ENCODE peak calls at places on chromosome 13, in seven cellular contexts. One of them, this sample, is unnamed.

GRCh38 chr13:89749888-89750287 is 1597.6 kb upstream of the MIR17HG start:
- DNase-seq in skeletal muscle cell: no peak
- DNase-seq in gastrocnemius medialis: no peak
- DNase-seq in mucosa of descending colon: no peak
- DNase-seq in CD8-positive, alpha-beta T cell: no peak
- DNase-seq in IMR-90: no peak
- DNase-seq in lower leg skin: no peak
- DNase-seq in this sample: no peak

GRCh38 chr13:52345048-52345447 is 60.9 kb downstream of the THSD1 start:
- DNase-seq in skeletal muscle cell: peak; percentile 22
- DNase-seq in gastrocnemius medialis: no peak
- DNase-seq in mucosa of descending colon: no peak
- DNase-seq in CD8-positive, alpha-beta T cell: no peak
- DNase-seq in IMR-90: peak; percentile 47
- DNase-seq in lower leg skin: no peak
- DNase-seq in this sample: no peak

GRCh38 chr13:111429064-111429558 is 108.7 kb downstream of the TEX29 start:
- DNase-seq in skeletal muscle cell: no peak
- DNase-seq in gastrocnemius medialis: no peak
- DNase-seq in mucosa of descending colon: no peak
- DNase-seq in CD8-positive, alpha-beta T cell: peak; percentile 4
- DNase-seq in IMR-90: peak; percentile 18
- DNase-seq in lower leg skin: no peak
- DNase-seq in this sample: peak; percentile 17

GRCh38 chr13:23848639-23849282 is 40.4 kb downstream of the MIPEP start:
- DNase-seq in skeletal muscle cell: no peak
- DNase-seq in gastrocnemius medialis: no peak
- DNase-seq in mucosa of descending colon: no peak
- DNase-seq in CD8-positive, alpha-beta T cell: no peak
- DNase-seq in IMR-90: no peak
- DNase-seq in lower leg skin: no peak
- DNase-seq in this sample: no peak

GRCh38 chr13:30340367-30341184 is 33.2 kb upstream of the KATNAL1 start:
- DNase-seq in skeletal muscle cell: peak; percentile 83
- DNase-seq in gastrocnemius medialis: peak; percentile 83
- DNase-seq in mucosa of descending colon: peak; percentile 54
- DNase-seq in CD8-positive, alpha-beta T cell: no peak
- DNase-seq in IMR-90: peak; percentile 89
- DNase-seq in lower leg skin: peak; percentile 92
- DNase-seq in this sample: peak; percentile 26

GRCh38 chr13:108156749-108157148 is 58.6 kb downstream of the LIG4 start:
- DNase-seq in skeletal muscle cell: no peak
- DNase-seq in gastrocnemius medialis: no peak
- DNase-seq in mucosa of descending colon: no peak
- DNase-seq in CD8-positive, alpha-beta T cell: no peak
- DNase-seq in IMR-90: no peak
- DNase-seq in lower leg skin: no peak
- DNase-seq in this sample: no peak

GRCh38 chr13:65856464-65856863 is 1373.7 kb downstream of the PCDH9 start:
- DNase-seq in skeletal muscle cell: peak; percentile 66
- DNase-seq in gastrocnemius medialis: no peak
- DNase-seq in mucosa of descending colon: no peak
- DNase-seq in CD8-positive, alpha-beta T cell: no peak
- DNase-seq in IMR-90: peak; percentile 80
- DNase-seq in lower leg skin: no peak
- DNase-seq in this sample: peak; percentile 12

GRCh38 chr13:22801402-22802003 is 379.3 kb upstream of the SGCG start:
- DNase-seq in skeletal muscle cell: no peak
- DNase-seq in gastrocnemius medialis: no peak
- DNase-seq in mucosa of descending colon: no peak
- DNase-seq in CD8-positive, alpha-beta T cell: no peak
- DNase-seq in IMR-90: peak; percentile 5
- DNase-seq in lower leg skin: no peak
- DNase-seq in this sample: no peak

GRCh38 chr13:79900356-79900755 is 419.4 kb downstream of the NDFIP2 start:
- DNase-seq in skeletal muscle cell: no peak
- DNase-seq in gastrocnemius medialis: no peak
- DNase-seq in mucosa of descending colon: no peak
- DNase-seq in CD8-positive, alpha-beta T cell: no peak
- DNase-seq in IMR-90: no peak
- DNase-seq in lower leg skin: no peak
- DNase-seq in this sample: no peak

GRCh38 chr13:79898996-79899395 is 418.0 kb downstream of the NDFIP2 start:
- DNase-seq in skeletal muscle cell: no peak
- DNase-seq in gastrocnemius medialis: no peak
- DNase-seq in mucosa of descending colon: no peak
- DNase-seq in CD8-positive, alpha-beta T cell: no peak
- DNase-seq in IMR-90: peak; percentile 54
- DNase-seq in lower leg skin: no peak
- DNase-seq in this sample: no peak

GRCh38 chr13:79904581-79904980 is 423.6 kb downstream of the NDFIP2 start:
- DNase-seq in skeletal muscle cell: no peak
- DNase-seq in gastrocnemius medialis: no peak
- DNase-seq in mucosa of descending colon: no peak
- DNase-seq in CD8-positive, alpha-beta T cell: no peak
- DNase-seq in IMR-90: peak; percentile 8
- DNase-seq in lower leg skin: no peak
- DNase-seq in this sample: no peak

GRCh38 chr13:79898202-79898826 is 417.4 kb downstream of the NDFIP2 start:
- DNase-seq in skeletal muscle cell: no peak
- DNase-seq in gastrocnemius medialis: peak; percentile 27
- DNase-seq in mucosa of descending colon: no peak
- DNase-seq in CD8-positive, alpha-beta T cell: no peak
- DNase-seq in IMR-90: no peak
- DNase-seq in lower leg skin: no peak
- DNase-seq in this sample: no peak

DNA sequence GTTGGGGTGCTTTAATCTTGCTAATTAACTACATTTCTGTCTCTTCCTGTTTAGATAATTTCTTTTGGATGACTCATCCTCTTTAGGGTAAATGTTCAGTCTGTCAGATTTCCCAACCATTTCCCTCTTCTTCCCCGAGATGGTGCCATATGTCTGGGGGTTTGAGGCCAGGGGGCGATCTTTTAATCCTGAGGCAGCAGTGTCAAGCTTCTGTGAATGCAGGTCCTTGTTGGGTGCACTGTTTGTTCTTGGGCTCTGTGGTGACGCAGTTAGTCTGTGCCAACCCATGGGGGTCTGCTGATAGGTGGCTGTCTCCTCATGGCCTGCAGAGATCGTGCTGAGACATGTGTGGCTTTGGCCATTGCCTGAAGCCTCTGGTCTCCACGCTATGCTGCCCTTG is 420.4 kb downstream of the NDFIP2 start:
- DNase-seq in skeletal muscle cell: no peak
- DNase-seq in gastrocnemius medialis: no peak
- DNase-seq in mucosa of descending colon: no peak
- DNase-seq in CD8-positive, alpha-beta T cell: no peak
- DNase-seq in IMR-90: peak; percentile 13
- DNase-seq in lower leg skin: no peak
- DNase-seq in this sample: no peak
- H3K4me3 ChIP-seq in skeletal muscle cell: no peak overlapping the region
- H3K4me3 ChIP-seq in gastrocnemius medialis: no peak overlapping the region
- H3K4me3 ChIP-seq in mucosa of descending colon: no peak overlapping the region
- H3K4me3 ChIP-seq in CD8-positive, alpha-beta T cell: no peak overlapping the region
- H3K4me3 ChIP-seq in IMR-90: no peak overlapping the region
- H3K4me3 ChIP-seq in lower leg skin: no peak overlapping the region
- H3K4me3 ChIP-seq in this sample: no peak overlapping the region

GRCh38 chr13:71856548-71856947 is 10.5 kb downstream of the DACH1 start:
- DNase-seq in skeletal muscle cell: no peak
- DNase-seq in gastrocnemius medialis: no peak
- DNase-seq in mucosa of descending colon: no peak
- DNase-seq in CD8-positive, alpha-beta T cell: no peak
- DNase-seq in IMR-90: no peak
- DNase-seq in lower leg skin: no peak
- DNase-seq in this sample: no peak

GRCh38 chr13:71860547-71861131 is 6.4 kb downstream of the DACH1 start:
- DNase-seq in skeletal muscle cell: no peak
- DNase-seq in gastrocnemius medialis: no peak
- DNase-seq in mucosa of descending colon: no peak
- DNase-seq in CD8-positive, alpha-beta T cell: no peak
- DNase-seq in IMR-90: no peak
- DNase-seq in lower leg skin: no peak
- DNase-seq in this sample: no peak

GRCh38 chr13:71861769-71862168 is 5.2 kb downstream of the DACH1 start:
- DNase-seq in skeletal muscle cell: no peak
- DNase-seq in gastrocnemius medialis: no peak
- DNase-seq in mucosa of descending colon: no peak
- DNase-seq in CD8-positive, alpha-beta T cell: no peak
- DNase-seq in IMR-90: no peak
- DNase-seq in lower leg skin: no peak
- DNase-seq in this sample: no peak

GRCh38 chr13:71854401-71854800 is 12.6 kb downstream of the DACH1 start:
- DNase-seq in skeletal muscle cell: no peak
- DNase-seq in gastrocnemius medialis: no peak
- DNase-seq in mucosa of descending colon: no peak
- DNase-seq in CD8-positive, alpha-beta T cell: no peak
- DNase-seq in IMR-90: no peak
- DNase-seq in lower leg skin: no peak
- DNase-seq in this sample: no peak

GRCh38 chr13:71858647-71859046 is 8.4 kb downstream of the DACH1 start:
- DNase-seq in skeletal muscle cell: no peak
- DNase-seq in gastrocnemius medialis: no peak
- DNase-seq in mucosa of descending colon: no peak
- DNase-seq in CD8-positive, alpha-beta T cell: no peak
- DNase-seq in IMR-90: no peak
- DNase-seq in lower leg skin: no peak
- DNase-seq in this sample: no peak
- H3K4me3 ChIP-seq in skeletal muscle cell: no peak overlapping the region
- H3K4me3 ChIP-seq in gastrocnemius medialis: no peak overlapping the region
- H3K4me3 ChIP-seq in mucosa of descending colon: no peak overlapping the region
- H3K4me3 ChIP-seq in CD8-positive, alpha-beta T cell: no peak overlapping the region
- H3K4me3 ChIP-seq in IMR-90: no peak overlapping the region
- H3K4me3 ChIP-seq in lower leg skin: no peak overlapping the region
- H3K4me3 ChIP-seq in this sample: no peak overlapping the region

GRCh38 chr13:94123543-94123942 is 355.9 kb downstream of the DCT start:
- DNase-seq in skeletal muscle cell: no peak
- DNase-seq in gastrocnemius medialis: no peak
- DNase-seq in mucosa of descending colon: no peak
- DNase-seq in CD8-positive, alpha-beta T cell: no peak
- DNase-seq in IMR-90: no peak
- DNase-seq in lower leg skin: no peak
- DNase-seq in this sample: no peak
- H3K4me3 ChIP-seq in skeletal muscle cell: no peak overlapping the region
- H3K4me3 ChIP-seq in gastrocnemius medialis: no peak overlapping the region
- H3K4me3 ChIP-seq in mucosa of descending colon: no peak overlapping the region
- H3K4me3 ChIP-seq in CD8-positive, alpha-beta T cell: no peak overlapping the region
- H3K4me3 ChIP-seq in IMR-90: no peak overlapping the region
- H3K4me3 ChIP-seq in lower leg skin: no peak overlapping the region
- H3K4me3 ChIP-seq in this sample: no peak overlapping the region

DNA sequence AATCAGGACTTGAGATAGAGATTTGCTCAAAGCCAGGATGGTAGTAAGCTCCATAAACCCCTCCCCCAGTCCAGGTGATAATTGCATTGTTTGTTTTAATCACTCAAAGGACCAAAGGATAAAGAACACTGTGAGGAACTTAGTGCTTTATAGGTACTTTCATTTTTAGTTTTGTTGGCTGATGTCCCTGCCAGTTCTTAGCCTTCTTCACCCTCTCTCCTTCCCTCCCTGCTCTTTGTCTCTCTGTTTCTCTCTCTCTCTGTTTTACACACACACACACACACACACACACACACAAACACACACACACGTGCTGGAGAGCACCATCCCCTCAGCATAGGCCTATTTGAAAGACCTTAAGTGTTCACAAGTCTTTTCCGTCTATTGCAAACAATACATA is 5.2 kb downstream of the FRY start:
- DNase-seq in skeletal muscle cell: no peak
- DNase-seq in gastrocnemius medialis: no peak
- DNase-seq in mucosa of descending colon: no peak
- DNase-seq in CD8-positive, alpha-beta T cell: no peak
- DNase-seq in IMR-90: no peak
- DNase-seq in lower leg skin: no peak
- DNase-seq in this sample: no peak
- H3K4me3 ChIP-seq in skeletal muscle cell: no peak overlapping the region
- H3K4me3 ChIP-seq in gastrocnemius medialis: no peak overlapping the region
- H3K4me3 ChIP-seq in mucosa of descending colon: no peak overlapping the region
- H3K4me3 ChIP-seq in CD8-positive, alpha-beta T cell: no peak overlapping the region
- H3K4me3 ChIP-seq in IMR-90: no peak overlapping the region
- H3K4me3 ChIP-seq in lower leg skin: no peak overlapping the region
- H3K4me3 ChIP-seq in this sample: no peak overlapping the region

GRCh38 chr13:99332456-99332855 is 25.3 kb upstream of the GPR183 start:
- DNase-seq in skeletal muscle cell: no peak
- DNase-seq in gastrocnemius medialis: peak; percentile 52
- DNase-seq in mucosa of descending colon: no peak
- DNase-seq in CD8-positive, alpha-beta T cell: no peak
- DNase-seq in IMR-90: no peak
- DNase-seq in lower leg skin: no peak
- DNase-seq in this sample: no peak
- H3K4me3 ChIP-seq in skeletal muscle cell: no peak overlapping the region
- H3K4me3 ChIP-seq in gastrocnemius medialis: no peak overlapping the region
- H3K4me3 ChIP-seq in mucosa of descending colon: no peak overlapping the region
- H3K4me3 ChIP-seq in CD8-positive, alpha-beta T cell: no peak overlapping the region
- H3K4me3 ChIP-seq in IMR-90: no peak overlapping the region
- H3K4me3 ChIP-seq in lower leg skin: no peak overlapping the region
- H3K4me3 ChIP-seq in this sample: no peak overlapping the region

GRCh38 chr13:99432637-99433542 is 68.4 kb upstream of the TM9SF2 start:
- DNase-seq in skeletal muscle cell: peak; percentile 46
- DNase-seq in gastrocnemius medialis: peak; percentile 61
- DNase-seq in mucosa of descending colon: peak; percentile 79
- DNase-seq in CD8-positive, alpha-beta T cell: peak; percentile 57
- DNase-seq in IMR-90: peak; percentile 73
- DNase-seq in lower leg skin: peak; percentile 97
- DNase-seq in this sample: no peak
- H3K4me3 ChIP-seq in skeletal muscle cell: peak overlapping the region; percentile 29
- H3K4me3 ChIP-seq in gastrocnemius medialis: peak overlapping the region; percentile 31
- H3K4me3 ChIP-seq in mucosa of descending colon: no peak overlapping the region
- H3K4me3 ChIP-seq in CD8-positive, alpha-beta T cell: peak overlapping the region; percentile 0
- H3K4me3 ChIP-seq in IMR-90: no peak overlapping the region
- H3K4me3 ChIP-seq in lower leg skin: no peak overlapping the region
- H3K4me3 ChIP-seq in this sample: no peak overlapping the region

DNA sequence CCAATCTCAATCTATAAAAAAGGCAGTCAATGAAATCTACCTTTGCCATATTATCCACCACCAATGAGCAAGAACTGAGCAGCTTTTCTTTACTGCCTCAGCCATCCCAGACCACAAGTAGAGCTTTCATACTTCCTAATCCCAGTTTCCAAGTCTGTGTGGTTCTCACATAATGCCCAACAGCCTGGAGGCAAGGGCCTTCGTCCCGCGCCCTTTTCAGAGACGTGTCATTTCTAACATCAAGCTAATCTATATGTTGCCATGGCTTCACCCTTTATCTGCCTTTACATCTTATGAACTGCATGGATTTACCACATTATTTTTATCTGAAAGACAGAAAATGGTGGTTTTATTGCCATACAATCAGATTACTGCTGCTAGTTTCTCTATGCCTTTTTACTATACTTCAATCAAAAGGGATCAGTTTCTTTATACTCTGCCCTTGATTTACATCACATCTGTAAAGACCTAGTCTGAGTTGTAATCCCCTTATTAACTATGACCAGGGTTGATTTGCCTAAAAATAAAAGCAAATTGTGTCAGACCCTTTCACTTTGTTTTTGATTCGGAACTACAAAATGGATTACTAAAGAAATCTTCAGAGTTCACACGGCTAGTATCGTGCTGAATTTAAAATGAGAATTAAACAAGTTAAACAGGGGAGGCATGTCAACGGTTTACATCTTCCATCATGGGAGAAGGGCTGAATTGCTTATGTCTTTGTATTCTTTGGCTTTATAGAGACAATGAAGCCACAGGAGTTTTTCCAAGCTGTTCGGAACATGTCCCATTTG is 5.8 kb downstream of the EFNB2 start:
- DNase-seq in skeletal muscle cell: no peak
- DNase-seq in gastrocnemius medialis: no peak
- DNase-seq in mucosa of descending colon: no peak
- DNase-seq in CD8-positive, alpha-beta T cell: no peak
- DNase-seq in IMR-90: no peak
- DNase-seq in lower leg skin: no peak
- DNase-seq in this sample: no peak
- H3K4me3 ChIP-seq in skeletal muscle cell: no peak overlapping the region
- H3K4me3 ChIP-seq in gastrocnemius medialis: no peak overlapping the region
- H3K4me3 ChIP-seq in mucosa of descending colon: no peak overlapping the region
- H3K4me3 ChIP-seq in CD8-positive, alpha-beta T cell: no peak overlapping the region
- H3K4me3 ChIP-seq in IMR-90: no peak overlapping the region
- H3K4me3 ChIP-seq in lower leg skin: no peak overlapping the region
- H3K4me3 ChIP-seq in this sample: no peak overlapping the region